ENCODE peak calls at places on chromosome 9, in five cellular contexts. J, L, W, H and T are unnamed samples.

GRCh38 chr9:105432247-105432857 is 15.5 kb upstream of the FSD1L start:
- DNase-seq in H (no peak), J (no peak), L (no peak), W (no peak), T (no peak)

GRCh38 chr9:134283111-134283515 is 43.1 kb upstream of the RXRA start:
- DNase-seq in H (no peak), L (no peak), W (peak; percentile 42), J (no peak), T (no peak)

GRCh38 chr9:114181583-114182409 is 26.5 kb downstream of the COL27A1 start:
- DNase-seq in J (no peak), W (no peak), H (no peak), L (no peak), T (no peak)

GRCh38 chr9:132797861-132798659 is 80.0 kb downstream of the AK8 start:
- DNase-seq in J (no peak), W (no peak), H (no peak), L (no peak), T (no peak)

GRCh38 chr9:126663661-126664072 is 49.9 kb downstream of the LMX1B start:
- DNase-seq in W (no peak), J (no peak), H (no peak), L (no peak), T (no peak)

GRCh38 chr9:93131599-93132286 is 2.3 kb downstream of the NINJ1 start:
- DNase-seq in H (no peak), W (no peak), J (no peak), L (no peak), T (no peak)

GRCh38 chr9:93435386-93435785 is 16.1 kb upstream of the FAM120A start:
- DNase-seq in H (no peak), W (no peak), J (no peak), L (no peak), T (no peak)

GRCh38 chr9:131238402-131239021 is 37.8 kb downstream of the FAM78A start:
- DNase-seq in J (no peak), W (no peak), H (no peak), L (no peak), T (no peak)

GRCh38 chr9:22922222-22922621 is 475.6 kb downstream of the DMRTA1 start:
- DNase-seq in H (no peak), L (no peak), J (no peak), W (no peak), T (no peak)

GRCh38 chr9:85742630-85742928 is 825 bp upstream of the AGTPBP1 start:
- DNase-seq in H (no peak), W (peak; percentile 6), J (no peak), L (no peak), T (no peak)

GRCh38 chr9:103242025-103242424 is 246.9 kb downstream of the CYLC2 start:
- DNase-seq in J (no peak), L (no peak), H (no peak), W (no peak), T (no peak)

GRCh38 chr9:92759446-92759845 is 5.2 kb downstream of the BICD2 start:
- DNase-seq in J (no peak), H (no peak), L (no peak), W (no peak), T (no peak)

GRCh38 chr9:109619310-109619709 is 121.2 kb upstream of the PTPN3 start:
- DNase-seq in W (no peak), H (no peak), J (no peak), L (no peak), T (no peak)

GRCh38 chr9:136012651-136013050 is 51.5 kb upstream of the UBAC1 start:
- DNase-seq in W (no peak), J (no peak), H (peak; percentile 94), L (no peak), T (no peak)

GRCh38 chr9:34254141-34254913 is 74.7 kb downstream of the KIF24 start:
- DNase-seq in H (no peak), W (peak; percentile 64), L (no peak), J (no peak), T (no peak)

GRCh38 chr9:132559711-132560110 is 22.7 kb upstream of the BARHL1 start:
- DNase-seq in L (no peak), J (no peak), W (no peak), H (no peak), T (no peak)

GRCh38 chr9:134642385-134643181 is 980 bp downstream of the COL5A1 start:
- DNase-seq in L (no peak), H (no peak), J (no peak), W (peak; percentile 82), T (no peak)

GRCh38 chr9:87640385-87640795 is 85.5 kb upstream of the CTSL start:
- DNase-seq in J (no peak), L (no peak), H (no peak), W (no peak), T (no peak)

GRCh38 chr9:133945977-133946753 is 46.0 kb downstream of the VAV2 start:
- DNase-seq in J (peak; percentile 75), H (peak; percentile 93), L (peak; percentile 70), W (no peak), T (no peak)

GRCh38 chr9:124861342-124862229 is at the start of the genes ARPC5L and RPL35:
- DNase-seq in H (peak; percentile 98), W (peak; percentile 80), L (peak; percentile 98), J (peak; percentile 95), T (peak; percentile 94)

GRCh38 chr9:4796530-4796929 is 3.8 kb downstream of the RCL1 start:
- DNase-seq in H (no peak), J (no peak), W (no peak), L (no peak), T (no peak)

GRCh38 chr9:4048441-4048840 is 251.4 kb downstream of the GLIS3 start:
- DNase-seq in W (peak; percentile 12), H (peak; percentile 61), L (no peak), J (no peak), T (no peak)

GRCh38 chr9:134381671-134382505 is 55.6 kb downstream of the RXRA start:
- DNase-seq in W (no peak), L (peak; percentile 47), H (peak; percentile 63), J (no peak), T (no peak)

GRCh38 chr9:105359899-105360298 is 87.9 kb upstream of the FSD1L start:
- DNase-seq in H (no peak), W (no peak), J (no peak), L (no peak), T (no peak)

GRCh38 chr9:135048046-135048757 is 39.3 kb upstream of the OLFM1 start:
- DNase-seq in H (no peak), W (no peak), J (no peak), L (no peak), T (no peak)

GRCh38 chr9:73434826-73435225 is 283.2 kb downstream of the ANXA1 start:
- DNase-seq in L (no peak), H (no peak), W (no peak), J (no peak), T (no peak)

GRCh38 chr9:87500491-87500890 is 2.8 kb downstream of the DAPK1 start:
- DNase-seq in L (no peak), W (no peak), H (no peak), J (no peak), T (no peak)

GRCh38 chr9:4237748-4238511 is 61.9 kb downstream of the GLIS3 start:
- DNase-seq in L (no peak), H (no peak), W (no peak), J (no peak), T (no peak)

GRCh38 chr9:131943397-131943796 is 136.3 kb downstream of the MED27 start:
- DNase-seq in L (no peak), H (no peak), J (no peak), W (no peak), T (no peak)

GRCh38 chr9:1619915-1620705 is 395.0 kb upstream of the SMARCA2 start:
- DNase-seq in L (no peak), J (no peak), W (no peak), H (no peak), T (no peak)

GRCh38 chr9:95736370-95736769 is 139.1 kb upstream of the ERCC6L2 start:
- DNase-seq in J (no peak), W (no peak), H (peak; percentile 52), L (no peak), T (no peak)

GRCh38 chr9:119375892-119376291 is 6.7 kb upstream of the BRINP1 start:
- DNase-seq in J (no peak), H (peak; percentile 67), W (no peak), L (no peak), T (no peak)

GRCh38 chr9:13915591-13916301 is 398.2 kb downstream of the NFIB start:
- DNase-seq in W (no peak), H (no peak), J (no peak), L (no peak), T (no peak)

GRCh38 chr9:131654857-131655577 is 84.9 kb downstream of the RAPGEF1 start:
- DNase-seq in H (no peak), W (no peak), L (no peak), J (peak; percentile 39), T (no peak)

GRCh38 chr9:134969401-134969800 is 51.7 kb upstream of the FCN1 start:
- DNase-seq in L (no peak), J (no peak), W (no peak), H (no peak), T (no peak)

GRCh38 chr9:127489471-127490115 is 38.3 kb downstream of the LRSAM1 start:
- DNase-seq in H (no peak), J (no peak), L (no peak), W (no peak), T (no peak)

GRCh38 chr9:9552665-9553064 is 1060.1 kb downstream of the PTPRD start:
- DNase-seq in H (no peak), L (no peak), J (no peak), W (no peak), T (no peak)